ENCODE peak calls at places on chromosomes 3 and 15, in four cellular contexts. H is A549, L is GM23338, S is HepG2. P is an unnamed sample.

GRCh38 chr3:14175383-14176037 is 2.9 kb downstream of the XPC start:
- DNase-seq in H (no peak), L (no peak), S (no peak), P (no peak)

GRCh38 chr3:139187154-139187553 is 142.5 kb upstream of the PRR23C start:
- DNase-seq in H (no peak), L (no peak), S (no peak), P (no peak)

GRCh38 chr15:41980654-41981323 is 8.4 kb upstream of the EHD4 start:
- DNase-seq in H (no peak), L (no peak), S (no peak), P (no peak)

GRCh38 chr3:160005004-160005403 is 16.4 kb downstream of the IL12A start:
- DNase-seq in H (no peak), L (no peak), S (no peak), P (no peak)

GRCh38 chr3:184189421-184189820 is 3.4 kb downstream of the ABCF3 start:
- DNase-seq in H (no peak), L (no peak), S (no peak), P (no peak)

GRCh38 chr3:103158183-103158582 is 723.4 kb downstream of the ZPLD1 start:
- DNase-seq in H (no peak), L (peak; percentile 13), S (no peak), P (no peak)

GRCh38 chr3:10526366-10526765 is 21.0 kb upstream of the ATP2B2 start:
- DNase-seq in H (no peak), L (no peak), S (no peak), P (no peak)

GRCh38 chr15:64901914-64902313 is 9.8 kb upstream of the ANKDD1A start:
- DNase-seq in H (no peak), L (no peak), S (no peak), P (no peak)

GRCh38 chr3:96863129-96863740 is 48.8 kb downstream of the EPHA6 start:
- DNase-seq in H (no peak), L (peak; percentile 71), S (peak; percentile 28), P (peak; percentile 13)

GRCh38 chr15:71649894-71650293 is 160.5 kb upstream of the NR2E3 start:
- DNase-seq in H (no peak), L (no peak), S (no peak), P (no peak)

GRCh38 chr15:88995449-88995848 is 82.3 kb upstream of the MFGE8 start:
- DNase-seq in H (no peak), L (peak; percentile 70), S (no peak), P (no peak)

GRCh38 chr3:130850044-130850797 is 43.7 kb upstream of the ATP2C1 start:
- DNase-seq in H (no peak), L (no peak), S (no peak), P (peak; percentile 86)

GRCh38 chr3:156535162-156535627 is 19.7 kb downstream of the SSR3 start:
- DNase-seq in H (peak; percentile 62), L (peak; percentile 39), S (peak; percentile 96), P (no peak)

GRCh38 chr3:13019243-13019701 is 54.0 kb downstream of the IQSEC1 start:
- DNase-seq in H (no peak), L (peak; percentile 78), S (no peak), P (no peak)

GRCh38 chr15:82810863-82811421 is 1.5 kb downstream of the WHAMM start:
- DNase-seq in H (no peak), L (no peak), S (no peak), P (no peak)

GRCh38 chr15:92291900-92292299 is 101.8 kb upstream of the ST8SIA2 start:
- DNase-seq in H (no peak), L (no peak), S (no peak), P (no peak)

GRCh38 chr15:29978411-29979382 is 104.1 kb upstream of the GOLGA8J start:
- DNase-seq in H (no peak), L (no peak), S (no peak), P (no peak)

GRCh38 chr3:190121061-190121765 is 516 bp upstream of the P3H2 start:
- DNase-seq in H (no peak), L (no peak), S (no peak), P (no peak)

GRCh38 chr15:56174649-56175048 is 69.0 kb downstream of the RFX7 start:
- DNase-seq in H (no peak), L (no peak), S (no peak), P (no peak)

GRCh38 chr3:11624161-11624560 is 19.6 kb downstream of the VGLL4 start:
- DNase-seq in H (no peak), L (no peak), S (no peak), P (no peak)

GRCh38 chr3:9781978-9782575 is 10.2 kb downstream of the TADA3 start:
- DNase-seq in H (no peak), L (no peak), S (no peak), P (no peak)

GRCh38 chr15:57827021-57827420 is 120.5 kb downstream of the POLR2M start:
- DNase-seq in H (no peak), L (no peak), S (no peak), P (no peak)

GRCh38 chr15:90004671-90005070 is 3.5 kb downstream of the ZNF710 start:
- DNase-seq in H (peak; percentile 65), L (no peak), S (peak; percentile 71), P (peak; percentile 68)

GRCh38 chr15:74519311-74519710 is 21.7 kb upstream of the ARID3B start:
- DNase-seq in H (no peak), L (no peak), S (no peak), P (no peak)

GRCh38 chr15:52095597-52096262 is 16.8 kb downstream of the BCL2L10 start:
- DNase-seq in H (peak; percentile 28), L (no peak), S (no peak), P (no peak)

GRCh38 chr3:4983739-4984510 is 4.7 kb downstream of the BHLHE40 start:
- DNase-seq in H (no peak), L (no peak), S (no peak), P (no peak)

GRCh38 chr15:79644091-79644490 is 212.0 kb downstream of the MINAR1 start:
- DNase-seq in H (peak; percentile 27), L (no peak), S (no peak), P (no peak)

GRCh38 chr3:53846134-53846850 is at the start of the genes CHDH and IL17RB:
- DNase-seq in H (peak; percentile 38), L (peak; percentile 78), S (peak; percentile 77), P (peak; percentile 10)

GRCh38 chr3:53845881-53846133 is 412 bp downstream of the CHDH start:
- DNase-seq in H (no peak), L (no peak), S (no peak), P (no peak)

GRCh38 chr3:53845103-53845880 is 927 bp downstream of the CHDH start:
- DNase-seq in H (peak; percentile 60), L (peak; percentile 92), S (peak; percentile 47), P (no peak)

GRCh38 chr3:53843195-53844177 is 2.7 kb downstream of the CHDH start:
- DNase-seq in H (no peak), L (no peak), S (no peak), P (no peak)

GRCh38 chr3:53844262-53845102 is 1.7 kb downstream of the CHDH start:
- DNase-seq in H (no peak), L (no peak), S (peak; percentile 85), P (no peak)
- TF ChIP-seq REST in H (no peak), L (no peak), S (no peak), P (no peak)

DNA sequence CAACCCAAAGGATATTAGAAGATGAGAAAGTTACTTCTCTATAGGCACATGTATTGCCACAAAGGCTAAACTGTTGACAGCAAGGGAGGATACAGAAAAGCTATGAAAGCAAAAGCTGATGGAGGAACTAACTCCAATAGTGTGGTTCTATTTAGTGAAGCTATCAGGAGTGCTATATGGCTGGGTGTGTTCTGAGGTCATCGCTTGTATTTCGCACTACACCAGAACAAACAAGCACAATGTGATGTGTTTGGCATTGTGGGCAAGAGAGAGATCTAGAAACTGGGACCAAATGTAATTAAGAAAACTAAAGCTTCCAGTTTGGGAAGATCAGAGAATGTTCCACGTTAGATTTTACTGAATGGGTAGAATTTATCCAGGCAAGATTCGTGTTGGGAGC is 220.4 kb upstream of the UMPS start:
- DNase-seq in H (no peak), L (no peak), S (no peak), P (no peak)
- H3K4me3 ChIP-seq in H (no peak overlapping the region), L (no peak overlapping the region), S (no peak overlapping the region), P (no peak overlapping the region)

GRCh38 chr3:29758108-29759020 is 477.5 kb downstream of the RBMS3 start:
- DNase-seq in H (no peak), L (no peak), S (no peak), P (no peak)
- TF ChIP-seq REST in H (no peak), L (no peak), S (no peak), P (no peak)

GRCh38 chr3:114152519-114153151 is 26.2 kb downstream of the DRD3 start:
- DNase-seq in H (peak; percentile 70), L (peak; percentile 96), S (peak; percentile 61), P (peak; percentile 24)
- H3K4me3 ChIP-seq in H (peak overlapping the region; percentile 42), L (peak overlapping the region; percentile 40), S (peak overlapping the region; percentile 49), P (peak overlapping the region; percentile 33)

DNA sequence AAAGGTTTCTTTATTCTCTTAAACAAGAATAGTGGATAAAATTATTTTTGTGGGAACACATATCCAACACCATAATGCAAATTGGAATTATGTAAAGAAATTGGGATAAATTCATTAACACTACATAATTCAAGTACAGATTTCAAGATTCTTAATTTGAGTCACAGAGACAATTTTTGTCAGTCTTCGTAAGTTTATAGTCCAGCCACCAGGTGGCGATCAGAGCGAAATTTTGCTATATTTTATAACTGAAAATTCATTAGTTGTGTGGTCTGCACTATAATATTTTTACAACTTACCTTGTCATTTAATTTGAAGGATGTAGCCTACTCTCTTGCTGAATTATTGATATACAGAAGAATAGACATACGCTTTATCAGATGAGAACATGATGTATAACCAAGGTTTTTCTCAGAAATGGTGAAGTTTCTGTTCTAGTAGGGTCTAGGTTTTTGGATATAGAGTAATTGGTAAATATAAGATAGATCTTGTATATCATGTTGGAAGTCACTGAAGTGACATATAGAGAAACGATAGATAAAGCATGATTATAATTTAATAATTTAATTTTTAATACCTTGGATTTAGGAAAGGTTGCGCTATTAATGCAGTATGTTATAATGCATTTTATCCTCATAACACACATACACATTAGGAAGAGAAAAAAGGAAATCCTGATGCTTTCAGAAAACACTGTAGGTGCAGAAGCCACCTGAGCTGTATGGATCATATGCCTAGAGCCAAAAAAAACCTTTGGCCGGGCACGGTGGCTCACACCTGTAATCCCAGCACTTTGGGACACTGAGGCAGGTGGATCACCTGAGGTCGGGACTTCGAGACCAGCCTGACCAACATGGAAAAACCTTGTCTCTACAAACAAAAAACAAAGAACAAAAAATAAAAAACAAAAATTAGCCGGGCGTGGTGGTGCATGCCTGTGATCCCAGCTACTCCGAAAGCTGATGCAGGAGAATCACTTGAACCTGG is 31.7 kb downstream of the PLSCR4 start:
- DNase-seq in H (peak; percentile 15), L (peak; percentile 40), S (peak; percentile 6), P (no peak)
- TF ChIP-seq REST in H (no peak), L (no peak), S (no peak), P (no peak)

P was measured in HL-60.